ENCODE peak calls at places on chromosomes 3 and 15, in four cellular contexts. L is COR-L47, I is AG08396, N is AG04450. V is an unnamed sample.

GRCh38 chr3:6018456-6018855 is 830.9 kb downstream of the EDEM1 start:
- DNase-seq in N (no peak), I (no peak), L (no peak), V (no peak)

GRCh38 chr3:48548165-48548564 is 8.4 kb downstream of the PFKFB4 start:
- DNase-seq in N (no peak), I (no peak), L (no peak), V (no peak)

GRCh38 chr3:157360044-157360443 is 76.6 kb upstream of the PTX3 start:
- DNase-seq in N (peak; percentile 55), L (no peak), I (peak; percentile 60), V (peak; percentile 66)

GRCh38 chr3:157865449-157865862 is 240.8 kb downstream of the SHOX2 start:
- DNase-seq in I (no peak), N (no peak), L (peak; percentile 51), V (no peak)

GRCh38 chr3:137962251-137962650 is 47.7 kb upstream of the CLDN18 start:
- DNase-seq in N (no peak), L (no peak), I (no peak), V (no peak)

GRCh38 chr3:71005797-71006321 is 577.7 kb downstream of the FOXP1 start:
- DNase-seq in L (no peak), I (no peak), N (no peak), V (no peak)

GRCh38 chr3:111465081-111465670 is 76.8 kb upstream of the CD96 start:
- DNase-seq in N (no peak), I (no peak), L (no peak), V (no peak)

GRCh38 chr3:127393131-127393820 is 105.4 kb upstream of the PRR20G start:
- DNase-seq in N (no peak), I (no peak), L (no peak), V (no peak)

GRCh38 chr15:64808785-64809453 is 16.5 kb downstream of the PIF1 start:
- DNase-seq in I (no peak), N (no peak), L (no peak), V (peak; percentile 47)

GRCh38 chr3:68861521-68861920 is 70.8 kb downstream of the TAFA4 start:
- DNase-seq in N (no peak), I (no peak), L (no peak), V (no peak)

GRCh38 chr3:126465928-126466564 is 9.6 kb downstream of the ZXDC start:
- DNase-seq in L (peak; percentile 20), I (no peak), N (no peak), V (no peak)

GRCh38 chr3:59243476-59243875 is 193.7 kb upstream of the CFAP20DC start:
- DNase-seq in N (no peak), I (no peak), L (no peak), V (no peak)

GRCh38 chr3:123790254-123791072 is 93.7 kb downstream of the MYLK start:
- DNase-seq in N (no peak), I (no peak), L (no peak), V (peak; percentile 22)

GRCh38 chr3:196207159-196207832 is 3.9 kb downstream of the ZDHHC19 start:
- DNase-seq in L (no peak), N (no peak), I (no peak), V (no peak)

GRCh38 chr15:42457445-42458442 is 33.2 kb downstream of the ZNF106 start:
- DNase-seq in I (peak; percentile 84), L (no peak), N (peak; percentile 88), V (peak; percentile 87)

GRCh38 chr3:194967126-194968117 is 281.7 kb downstream of the FAM43A start:
- DNase-seq in L (no peak), I (no peak), N (no peak), V (no peak)

GRCh38 chr3:47433796-47434195 is 41.9 kb downstream of the SCAP start:
- DNase-seq in L (no peak), I (no peak), N (no peak), V (no peak)

GRCh38 chr3:23668430-23668904 is 137.3 kb upstream of the UBE2E1 start:
- DNase-seq in I (peak; percentile 59), L (no peak), N (peak; percentile 60), V (peak; percentile 90)

GRCh38 chr15:64013179-64014043 is 32.9 kb downstream of the DAPK2 start:
- DNase-seq in N (no peak), I (no peak), L (peak; percentile 76), V (peak; percentile 76)

GRCh38 chr3:71063768-71064287 is 519.7 kb downstream of the FOXP1 start:
- DNase-seq in N (no peak), L (no peak), I (peak; percentile 28), V (peak; percentile 92)